ENCODE peak calls at places on chromosomes 11 and 22, in seven cellular contexts. R is colonic mucosa, Y is T-cell, W is epithelial cell of esophagus, P is activated gamma-delta T cell treated with Interleukin-2 at 50 U/mL for 16 hours, B is EH, D is NCI-H510A treated with DMSO at 0.1 percent for 48 hours. C is an unnamed sample.

GRCh38 chr11:134098566-134099184 is 29.8 kb downstream of the JAM3 start:
- DNase-seq in R (no peak), Y (no peak), W (peak; percentile 20), P (no peak), B (no peak), D (no peak), C (no peak)

GRCh38 chr22:46267431-46268279 is at the start of gene TTC38:
- DNase-seq in R (peak; percentile 96), Y (no peak), W (peak; percentile 72), P (peak; percentile 40), B (peak; percentile 89), D (peak; percentile 29), C (peak; percentile 95)

GRCh38 chr11:10051868-10052586 is 242.0 kb downstream of the SBF2 start:
- DNase-seq in R (no peak), Y (no peak), W (no peak), P (no peak), B (peak; percentile 60), D (no peak), C (no peak)

GRCh38 chr11:109859325-109859724 is 233.9 kb upstream of the ZC3H12C start:
- DNase-seq in R (no peak), Y (no peak), W (peak; percentile 48), P (no peak), B (peak; percentile 42), D (no peak), C (no peak)

GRCh38 chr11:107006076-107006833 is 12.0 kb downstream of the GUCY1A2 start:
- DNase-seq in R (no peak), Y (no peak), W (no peak), P (no peak), B (no peak), D (no peak), C (no peak)

GRCh38 chr11:46294365-46295309 is 17.2 kb downstream of the CREB3L1 start:
- DNase-seq in R (no peak), Y (no peak), W (no peak), P (no peak), B (peak; percentile 100), D (no peak), C (peak; percentile 48)

GRCh38 chr11:72236083-72236697 is 7.8 kb downstream of the PHOX2A start:
- DNase-seq in R (no peak), Y (no peak), W (no peak), P (no peak), B (peak; percentile 14), D (no peak), C (no peak)

GRCh38 chr11:2510626-2511402 is 66.0 kb downstream of the KCNQ1 start:
- DNase-seq in R (no peak), Y (no peak), W (no peak), P (no peak), B (no peak), D (no peak), C (peak; percentile 19)

GRCh38 chr11:74232316-74232950 is 61.3 kb downstream of the PPME1 start:
- DNase-seq in R (no peak), Y (peak; percentile 24), W (no peak), P (no peak), B (peak; percentile 11), D (no peak), C (no peak)

GRCh38 chr11:7871056-7871455 is 60.0 kb downstream of the OR10A6 start:
- DNase-seq in R (no peak), Y (no peak), W (peak; percentile 84), P (no peak), B (peak; percentile 20), D (no peak), C (no peak)

GRCh38 chr11:109040303-109040702 is 375.4 kb downstream of the DDX10 start:
- DNase-seq in R (no peak), Y (no peak), W (no peak), P (no peak), B (no peak), D (no peak), C (no peak)

GRCh38 chr11:113531575-113532451 is 56.6 kb upstream of the DRD2 start:
- DNase-seq in R (no peak), Y (no peak), W (no peak), P (no peak), B (peak; percentile 7), D (no peak), C (no peak)

GRCh38 chr11:134153147-134153905 is 70.4 kb downstream of the NCAPD3 start:
- DNase-seq in R (no peak), Y (no peak), W (no peak), P (no peak), B (no peak), D (no peak), C (no peak)

GRCh38 chr22:32079110-32080089 is 36.3 kb downstream of the SLC5A1 start:
- DNase-seq in R (no peak), Y (no peak), W (peak; percentile 91), P (no peak), B (peak; percentile 74), D (no peak), C (peak; percentile 35)

GRCh38 chr11:122804796-122805195 is 33.5 kb upstream of the CRTAM start:
- DNase-seq in R (no peak), Y (no peak), W (peak; percentile 95), P (no peak), B (peak; percentile 59), D (no peak), C (no peak)

GRCh38 chr11:313304-313786 is 495 bp upstream of the IFITM1 start:
- DNase-seq in R (no peak), Y (no peak), W (no peak), P (no peak), B (no peak), D (no peak), C (no peak)

GRCh38 chr11:57491371-57492061 is 24.0 kb downstream of the SLC43A1 start:
- DNase-seq in R (peak; percentile 53), Y (peak; percentile 26), W (peak; percentile 26), P (peak; percentile 34), B (peak; percentile 48), D (peak; percentile 7), C (peak; percentile 50)

GRCh38 chr22:44807915-44808690 is 55.7 kb downstream of the ARHGAP8 start:
- DNase-seq in R (no peak), Y (no peak), W (no peak), P (no peak), B (no peak), D (no peak), C (no peak)

GRCh38 chr11:390175-390574 is 3.8 kb upstream of the PKP3 start:
- DNase-seq in R (peak; percentile 46), Y (no peak), W (peak; percentile 62), P (no peak), B (no peak), D (peak; percentile 8), C (peak; percentile 64)

GRCh38 chr11:80417681-80418080 is 976.9 kb upstream of the TENM4 start:
- DNase-seq in R (no peak), Y (no peak), W (peak; percentile 64), P (no peak), B (no peak), D (no peak), C (no peak)

GRCh38 chr11:55481416-55481815 is 72.9 kb upstream of the OR4C15 start:
- DNase-seq in R (no peak), Y (no peak), W (peak; percentile 10), P (no peak), B (no peak), D (no peak), C (no peak)

GRCh38 chr22:22940961-22941605 is 53.5 kb downstream of the IGLL5 start:
- DNase-seq in R (no peak), Y (no peak), W (no peak), P (no peak), B (no peak), D (no peak), C (peak; percentile 17)

GRCh38 chr11:77525455-77526091 is 51.7 kb upstream of the PAK1 start:
- DNase-seq in R (no peak), Y (no peak), W (no peak), P (no peak), B (no peak), D (no peak), C (no peak)

GRCh38 chr11:44899959-44900358 is 50.7 kb downstream of the TP53I11 start:
- DNase-seq in R (no peak), Y (peak; percentile 21), W (peak; percentile 28), P (no peak), B (peak; percentile 64), D (no peak), C (no peak)

GRCh38 chr11:93567406-93567819 is 24.2 kb upstream of the SMCO4 start:
- DNase-seq in R (peak; percentile 50), Y (no peak), W (peak; percentile 43), P (no peak), B (peak; percentile 52), D (no peak), C (peak; percentile 90)

GRCh38 chr11:34650528-34650927 is 29.6 kb downstream of the EHF start:
- DNase-seq in R (no peak), Y (peak; percentile 78), W (no peak), P (peak; percentile 61), B (no peak), D (no peak), C (no peak)

GRCh38 chr22:41561335-41561734 is 525 bp downstream of the CSDC2 start:
- DNase-seq in R (no peak), Y (no peak), W (no peak), P (no peak), B (peak; percentile 29), D (no peak), C (no peak)

GRCh38 chr11:110491577-110492352 is 62.0 kb downstream of the FDX1 start:
- DNase-seq in R (no peak), Y (no peak), W (no peak), P (no peak), B (no peak), D (peak; percentile 53), C (no peak)

GRCh38 chr22:30275625-30276024 is 9.0 kb upstream of the OSM start:
- DNase-seq in R (no peak), Y (no peak), W (peak; percentile 47), P (no peak), B (no peak), D (no peak), C (no peak)

C was measured in stomach.